ENCODE peak calls at places on chromosomes 5 and 9, in ten cellular contexts. F, G, L, N, A, J, E, U, X and Y are unnamed samples.

GRCh38 chr9:101119206-101119819 is 90.8 kb downstream of the PLPPR1 start:
- DNase-seq in N (peak; percentile 64), J (peak; percentile 80), X (no peak), A (peak; percentile 76), U (peak; percentile 65), G (peak; percentile 52), F (peak; percentile 75), L (no peak), E (peak; percentile 52), Y (peak; percentile 74)

GRCh38 chr5:72242796-72243475 is 77.1 kb downstream of the MRPS27 start:
- DNase-seq in A (no peak), U (peak; percentile 90), G (no peak), F (no peak), X (peak; percentile 56), N (peak; percentile 46), J (peak; percentile 53), E (no peak), L (no peak), Y (no peak)

GRCh38 chr9:33721674-33722358 is 73.5 kb upstream of the PRSS3 start:
- DNase-seq in J (peak; percentile 67), G (peak; percentile 91), U (peak; percentile 85), E (peak; percentile 93), N (peak; percentile 82), L (peak; percentile 83), F (peak; percentile 92), A (peak; percentile 90), X (peak; percentile 55), Y (peak; percentile 91)

GRCh38 chr9:91921371-91921770 is 28.7 kb downstream of the ROR2 start:
- DNase-seq in U (no peak), J (no peak), G (no peak), N (no peak), F (no peak), X (no peak), E (no peak), L (no peak), A (no peak), Y (no peak)

GRCh38 chr5:132589467-132589866 is 32.7 kb downstream of the RAD50 start:
- DNase-seq in U (no peak), A (no peak), J (no peak), X (no peak), G (no peak), L (no peak), N (no peak), F (no peak), E (no peak), Y (no peak)

GRCh38 chr5:110476164-110476563 is 250.3 kb downstream of the TMEM232 start:
- DNase-seq in L (no peak), U (no peak), G (no peak), A (no peak), F (no peak), J (no peak), N (no peak), X (no peak), E (no peak), Y (no peak)

GRCh38 chr5:15321771-15322170 is 178.2 kb upstream of the FBXL7 start:
- DNase-seq in X (no peak), U (peak; percentile 81), G (no peak), A (no peak), J (no peak), F (no peak), E (no peak), L (no peak), N (no peak), Y (no peak)

GRCh38 chr5:77630246-77631165 is 8.0 kb downstream of the OTP start:
- DNase-seq in N (peak; percentile 12), X (peak; percentile 78), G (peak; percentile 87), A (peak; percentile 57), E (peak; percentile 56), U (no peak), L (peak; percentile 35), F (peak; percentile 68), J (no peak), Y (peak; percentile 73)

GRCh38 chr9:16824545-16825041 is 45.9 kb downstream of the BNC2 start:
- DNase-seq in N (peak; percentile 36), F (peak; percentile 37), G (peak; percentile 33), U (no peak), J (no peak), E (no peak), A (peak; percentile 38), X (no peak), L (no peak), Y (no peak)

GRCh38 chr5:140152610-140152999 is 22.4 kb upstream of the CYSTM1 start:
- DNase-seq in F (no peak), N (no peak), A (no peak), X (no peak), U (no peak), L (no peak), J (no peak), E (no peak), G (no peak), Y (no peak)

GRCh38 chr5:7453947-7454346 is 58.0 kb downstream of the ADCY2 start:
- DNase-seq in F (no peak), U (no peak), J (no peak), N (no peak), G (no peak), L (no peak), E (no peak), X (no peak), A (no peak), Y (no peak)

GRCh38 chr5:171023508-171023907 is 161.7 kb downstream of the RANBP17 start:
- DNase-seq in N (no peak), F (no peak), G (no peak), U (no peak), L (no peak), J (no peak), X (no peak), A (no peak), E (no peak), Y (no peak)

GRCh38 chr9:34087370-34087769 is 38.7 kb upstream of the UBAP2 start:
- DNase-seq in F (no peak), L (no peak), U (no peak), G (no peak), A (no peak), E (no peak), J (no peak), X (no peak), N (no peak), Y (no peak)

GRCh38 chr5:57495688-57496087 is 13.1 kb upstream of the ACTBL2 start:
- DNase-seq in X (no peak), L (no peak), E (no peak), F (no peak), N (no peak), A (no peak), G (no peak), U (no peak), J (no peak), Y (no peak)

GRCh38 chr5:38323645-38324295 is 65.4 kb downstream of the EGFLAM start:
- DNase-seq in A (no peak), F (peak; percentile 14), J (no peak), L (no peak), E (no peak), N (no peak), X (peak; percentile 54), G (no peak), U (no peak), Y (no peak)

GRCh38 chr5:151214614-151215545 is 9.0 kb downstream of the CCDC69 start:
- DNase-seq in X (peak; percentile 37), F (peak; percentile 28), N (no peak), G (peak; percentile 89), U (no peak), A (no peak), J (peak; percentile 30), E (no peak), L (peak; percentile 65), Y (no peak)

GRCh38 chr9:27353405-27354229 is 56.7 kb upstream of the EQTN start:
- DNase-seq in A (no peak), N (no peak), E (no peak), G (no peak), L (no peak), F (no peak), U (peak; percentile 51), X (no peak), J (peak; percentile 98), Y (no peak)

GRCh38 chr5:116799401-116799800 is 224.8 kb upstream of the SEMA6A start:
- DNase-seq in J (no peak), F (no peak), L (no peak), G (no peak), E (no peak), A (no peak), X (no peak), U (no peak), N (no peak), Y (no peak)

GRCh38 chr5:113170707-113171106 is 194.1 kb downstream of the DCP2 start:
- DNase-seq in X (no peak), G (no peak), F (no peak), L (no peak), N (peak; percentile 44), U (no peak), J (no peak), A (no peak), E (no peak), Y (no peak)

GRCh38 chr5:68562308-68562707 is 346.8 kb downstream of the PIK3R1 start:
- DNase-seq in F (peak; percentile 80), A (peak; percentile 51), X (no peak), G (no peak), L (no peak), U (peak; percentile 1), E (no peak), N (no peak), J (peak; percentile 83), Y (no peak)

GRCh38 chr9:14096182-14096922 is 217.6 kb downstream of the NFIB start:
- DNase-seq in U (no peak), X (no peak), F (peak; percentile 30), N (no peak), E (no peak), J (no peak), G (no peak), L (no peak), A (peak; percentile 88), Y (no peak)

GRCh38 chr9:136686794-136687711 is at the start of gene AGPAT2:
- DNase-seq in E (peak; percentile 91), U (no peak), F (peak; percentile 93), J (no peak), L (peak; percentile 56), N (peak; percentile 30), A (peak; percentile 68), X (peak; percentile 60), G (peak; percentile 86), Y (peak; percentile 94)

GRCh38 chr5:172640822-172641358 is at the start of gene NEURL1B:
- DNase-seq in F (peak; percentile 91), U (peak; percentile 42), G (peak; percentile 77), J (peak; percentile 67), N (peak; percentile 55), E (peak; percentile 75), L (no peak), A (peak; percentile 42), X (peak; percentile 89), Y (peak; percentile 83)

GRCh38 chr5:5271606-5272321 is 131.6 kb downstream of the ADAMTS16 start:
- DNase-seq in L (no peak), J (peak; percentile 46), F (peak; percentile 23), G (no peak), E (no peak), U (peak; percentile 53), X (no peak), N (peak; percentile 19), A (no peak), Y (no peak)

GRCh38 chr5:66959668-66960067 is 236.9 kb downstream of the CD180 start:
- DNase-seq in N (no peak), E (no peak), X (no peak), J (no peak), G (no peak), A (no peak), U (peak; percentile 22), L (no peak), F (no peak), Y (no peak)

GRCh38 chr5:131322926-131323325 is 59.1 kb downstream of the CDC42SE2 start:
- DNase-seq in F (no peak), U (no peak), L (no peak), N (no peak), J (no peak), X (no peak), E (no peak), A (no peak), G (no peak), Y (no peak)

GRCh38 chr9:136910901-136911245 is 24.6 kb downstream of the TRAF2 start:
- DNase-seq in L (no peak), J (no peak), F (no peak), N (no peak), U (no peak), A (no peak), E (no peak), X (no peak), G (no peak), Y (no peak)

GRCh38 chr5:173909205-173909604 is 21.1 kb downstream of the CPEB4 start:
- DNase-seq in J (peak; percentile 95), N (no peak), L (no peak), U (peak; percentile 71), G (no peak), A (no peak), F (no peak), E (no peak), X (no peak), Y (no peak)